ENCODE peak calls at places on chromosomes 3 and 15, in nine cellular contexts. E, T, Q, Z, X, K, A, U and I are unnamed samples.

GRCh38 chr3:150627557-150627956 is 24.4 kb downstream of the SELENOT start:
- DNase-seq in Q (no peak), E (no peak), U (no peak), K (no peak), A (no peak), Z (no peak), X (no peak), T (no peak), I (no peak)

GRCh38 chr15:59339252-59339672 is 33.4 kb downstream of the MYO1E start:
- DNase-seq in U (no peak), X (no peak), Z (no peak), E (no peak), Q (peak), A (peak), T (peak), K (no peak), I (no peak)

GRCh38 chr3:126180477-126181397 is at the start of gene ALDH1L1:
- DNase-seq in T (peak), K (no peak), A (peak), E (no peak), X (no peak), Z (no peak), Q (peak), U (no peak), I (peak)

GRCh38 chr3:120024103-120024502 is 70.1 kb downstream of the GSK3B start:
- DNase-seq in Z (no peak), X (no peak), K (no peak), U (no peak), E (no peak), T (no peak), Q (no peak), A (no peak), I (no peak)

GRCh38 chr3:25849641-25850040 is 59.8 kb downstream of the OXSM start:
- DNase-seq in A (no peak), K (no peak), T (no peak), E (no peak), Q (peak), Z (no peak), X (no peak), U (no peak), I (no peak)

GRCh38 chr3:24235121-24235520 is 259.5 kb downstream of the THRB start:
- DNase-seq in Z (no peak), U (no peak), X (no peak), A (peak), Q (no peak), K (no peak), T (no peak), E (no peak), I (no peak)

GRCh38 chr15:41730543-41730942 is 43.7 kb upstream of the MAPKBP1 start:
- DNase-seq in X (no peak), Q (no peak), E (no peak), T (no peak), A (no peak), U (no peak), Z (peak), K (no peak), I (no peak)

GRCh38 chr15:91984006-91984405 is 130.5 kb downstream of the SLCO3A1 start:
- DNase-seq in Q (no peak), E (no peak), T (no peak), Z (no peak), A (no peak), K (no peak), U (no peak), X (no peak), I (no peak)

GRCh38 chr3:13229291-13229949 is 156.2 kb upstream of the IQSEC1 start:
- DNase-seq in X (no peak), T (no peak), K (peak), Q (no peak), Z (peak), E (no peak), A (peak), U (peak), I (no peak)

GRCh38 chr3:23501201-23501824 is 298.2 kb downstream of the UBE2E2 start:
- DNase-seq in E (no peak), U (no peak), Q (no peak), T (no peak), X (no peak), A (peak), Z (no peak), K (no peak), I (no peak)

GRCh38 chr3:134060561-134061385 is 31.0 kb upstream of the SLCO2A1 start:
- DNase-seq in A (no peak), T (no peak), Q (no peak), Z (no peak), E (no peak), X (no peak), U (peak), K (no peak), I (no peak)

GRCh38 chr3:178072931-178073330 is 463.3 kb upstream of the KCNMB2 start:
- DNase-seq in Z (no peak), K (no peak), U (no peak), X (no peak), Q (no peak), A (no peak), E (no peak), T (no peak), I (no peak)

GRCh38 chr15:29871401-29871800 is 49.1 kb upstream of the TJP1 start:
- DNase-seq in Z (no peak), E (no peak), K (no peak), U (no peak), A (no peak), Q (no peak), T (no peak), X (no peak), I (no peak)

GRCh38 chr3:61172684-61173083 is 78.6 kb downstream of the FHIT start:
- DNase-seq in X (no peak), K (no peak), A (no peak), Q (no peak), Z (peak), E (no peak), U (no peak), T (no peak), I (no peak)

GRCh38 chr15:68352401-68353062 is 75.0 kb downstream of the FEM1B start:
- DNase-seq in T (peak), U (peak), A (peak), X (no peak), K (no peak), E (no peak), Q (peak), Z (no peak), I (peak)

GRCh38 chr15:63891763-63892123 is 58.0 kb upstream of the HERC1 start:
- DNase-seq in Q (no peak), Z (no peak), K (no peak), X (no peak), U (no peak), T (no peak), E (no peak), A (no peak), I (no peak)

GRCh38 chr3:106522397-106522796 is 653.6 kb upstream of the CBLB start:
- DNase-seq in Q (no peak), A (no peak), U (no peak), T (no peak), E (no peak), X (no peak), K (no peak), Z (no peak), I (no peak)

GRCh38 chr3:152436707-152437615 is 168.2 kb downstream of the MBNL1 start:
- DNase-seq in Q (no peak), A (no peak), Z (no peak), E (no peak), U (no peak), X (no peak), K (no peak), T (no peak), I (no peak)

GRCh38 chr15:72368895-72369294 is 6.9 kb downstream of the HEXA start:
- DNase-seq in T (peak), A (no peak), K (no peak), X (no peak), U (no peak), Q (no peak), Z (no peak), E (no peak), I (no peak)

GRCh38 chr15:97648728-97649127 is 311.8 kb upstream of the ARRDC4 start:
- DNase-seq in K (no peak), Q (no peak), A (no peak), E (no peak), X (no peak), Z (no peak), T (no peak), U (no peak), I (no peak)

GRCh38 chr3:10813425-10813824 is 2.6 kb upstream of the SLC6A11 start:
- DNase-seq in Z (no peak), K (no peak), Q (no peak), T (no peak), U (no peak), X (no peak), A (no peak), E (no peak), I (no peak)

GRCh38 chr15:32866486-32867312 is 148.9 kb downstream of the GREM1 start:
- DNase-seq in T (no peak), A (no peak), U (no peak), K (no peak), E (no peak), Q (no peak), Z (no peak), X (no peak), I (no peak)